ENCODE peak calls at places on chromosomes 4 and X, in nine cellular contexts. B, V, I, P, M, J, Q, F and U are unnamed samples.

GRCh38 chrX:20968996-20969395 is 405.2 kb upstream of the CNKSR2 start:
- DNase-seq in J (no peak), I (no peak), F (no peak), V (no peak), M (no peak), B (no peak), Q (no peak), P (no peak), U (no peak)

GRCh38 chr4:124526321-124526720 is 186.2 kb downstream of the ANKRD50 start:
- DNase-seq in M (no peak), Q (no peak), I (no peak), V (no peak), F (no peak), P (no peak), B (no peak), J (no peak), U (no peak)

GRCh38 chr4:43411226-43411625 is 518.7 kb downstream of the GRXCR1 start:
- DNase-seq in B (no peak), F (no peak), V (no peak), Q (no peak), M (no peak), P (no peak), J (no peak), I (no peak), U (no peak)

GRCh38 chr4:4872148-4872903 is 12.9 kb downstream of the MSX1 start:
- DNase-seq in P (no peak), V (no peak), F (no peak), B (no peak), I (no peak), M (no peak), Q (no peak), J (no peak), U (no peak)

GRCh38 chr4:143025111-143025704 is 159.5 kb upstream of the USP38 start:
- DNase-seq in V (peak; percentile 23), B (no peak), P (peak; percentile 20), F (no peak), I (peak; percentile 9), Q (no peak), J (no peak), M (peak; percentile 49), U (no peak)

GRCh38 chrX:68847172-68847571 is 18.4 kb downstream of the EFNB1 start:
- DNase-seq in I (no peak), V (no peak), M (no peak), B (no peak), F (no peak), P (no peak), Q (no peak), J (no peak), U (no peak)

GRCh38 chr4:121765941-121766538 is 1.1 kb upstream of the SMIM43 start:
- DNase-seq in P (no peak), I (no peak), J (no peak), M (no peak), V (no peak), B (no peak), F (no peak), Q (no peak), U (no peak)

GRCh38 chr4:6577409-6577808 is 2.4 kb downstream of the MAN2B2 start:
- DNase-seq in M (no peak), Q (no peak), P (no peak), V (no peak), I (no peak), B (no peak), J (no peak), F (no peak), U (no peak)

GRCh38 chr4:153668647-153669046 is 15.4 kb upstream of the TLR2 start:
- DNase-seq in J (no peak), I (no peak), M (no peak), V (no peak), Q (no peak), F (no peak), B (no peak), P (no peak), U (no peak)

GRCh38 chrX:41145920-41146608 is 60.8 kb downstream of the USP9X start:
- DNase-seq in M (no peak), B (no peak), Q (no peak), V (no peak), P (peak; percentile 7), J (no peak), F (peak; percentile 23), I (no peak), U (no peak)

GRCh38 chr4:54940996-54941395 is 184.4 kb downstream of the KDR start:
- DNase-seq in M (no peak), Q (no peak), P (no peak), I (no peak), F (no peak), B (peak; percentile 45), J (no peak), V (no peak), U (no peak)

GRCh38 chr4:20418865-20419451 is 167.3 kb downstream of the SLIT2 start:
- DNase-seq in V (no peak), P (peak; percentile 81), I (peak; percentile 36), M (peak; percentile 86), Q (no peak), J (no peak), B (no peak), F (peak; percentile 76), U (no peak)

GRCh38 chr4:20984011-20984836 is 284.0 kb downstream of the PACRGL start:
- DNase-seq in J (no peak), M (no peak), P (no peak), I (no peak), Q (no peak), F (no peak), V (no peak), B (no peak), U (no peak)

GRCh38 chr4:6497796-6498195 is 25.4 kb upstream of the PPP2R2C start:
- DNase-seq in V (no peak), F (no peak), Q (no peak), J (no peak), P (no peak), I (no peak), B (no peak), M (no peak), U (no peak)

GRCh38 chr4:110415451-110415850 is 60.5 kb upstream of the ENPEP start:
- DNase-seq in B (no peak), M (no peak), I (no peak), V (no peak), F (no peak), Q (no peak), J (no peak), P (no peak), U (no peak)

GRCh38 chr4:54837576-54838140 is 179.9 kb downstream of the KIT start:
- DNase-seq in B (no peak), F (no peak), P (no peak), Q (no peak), M (no peak), V (no peak), J (no peak), I (no peak), U (no peak)

GRCh38 chrX:15475021-15475420 is 18.1 kb downstream of the PIR start:
- DNase-seq in P (no peak), B (no peak), M (no peak), V (no peak), I (no peak), Q (no peak), F (no peak), J (no peak), U (no peak)

GRCh38 chrX:66919280-66919832 is 280.5 kb upstream of the EDA2R start:
- DNase-seq in Q (no peak), P (no peak), V (no peak), I (no peak), B (no peak), F (no peak), J (no peak), M (no peak), U (no peak)

GRCh38 chr4:2333356-2333841 is 71.5 kb upstream of the MXD4 start:
- DNase-seq in J (no peak), Q (no peak), I (no peak), B (no peak), P (no peak), V (no peak), F (no peak), M (peak; percentile 31), U (no peak)

GRCh38 chrX:103878466-103879151 is 46.6 kb upstream of the RAB9B start:
- DNase-seq in I (peak; percentile 0), B (no peak), M (no peak), V (no peak), Q (no peak), P (no peak), F (no peak), J (no peak), U (no peak)

GRCh38 chrX:30196322-30196721 is 19.0 kb upstream of the MAGEB2 start:
- DNase-seq in Q (no peak), I (no peak), P (peak; percentile 16), B (no peak), F (no peak), J (no peak), V (no peak), M (peak; percentile 17), U (no peak)

GRCh38 chr4:95248713-95249401 is 299.9 kb downstream of the UNC5C start:
- DNase-seq in P (no peak), F (peak; percentile 92), V (no peak), M (no peak), Q (no peak), I (peak; percentile 6), J (no peak), B (no peak), U (no peak)

GRCh38 chrX:132622130-132622529 is 133.3 kb upstream of the MBNL3 start:
- DNase-seq in P (no peak), F (peak; percentile 62), M (no peak), I (no peak), Q (no peak), V (no peak), J (no peak), B (no peak), U (no peak)